ENCODE peak calls at places on chromosomes 2 and 18, in nine cellular contexts. D, R, O, Z, V, W, F, G and L are unnamed samples.

GRCh38 chr2:217092710-217093379 is 233.0 kb upstream of the TNP1 start:
- DNase-seq in D (no peak), R (no peak), O (no peak), Z (no peak), V (no peak), W (no peak), F (no peak), G (no peak), L (no peak)

GRCh38 chr2:158795110-158795924 is at the start of gene DAPL1:
- DNase-seq in D (no peak), R (no peak), O (no peak), Z (no peak), V (no peak), W (no peak), F (no peak), G (no peak), L (no peak)

GRCh38 chr2:173663835-173664515 is 301.2 kb downstream of the SP3 start:
- DNase-seq in D (no peak), R (no peak), O (no peak), Z (no peak), V (no peak), W (no peak), F (no peak), G (no peak), L (no peak)

GRCh38 chr2:160664603-160665145 is 171.1 kb upstream of the RBMS1 start:
- DNase-seq in D (no peak), R (no peak), O (no peak), Z (no peak), V (no peak), W (no peak), F (no peak), G (no peak), L (no peak)

GRCh38 chr2:199458017-199458805 is 472 bp upstream of the SATB2 start:
- DNase-seq in D (no peak), R (peak), O (no peak), Z (no peak), V (no peak), W (peak), F (no peak), G (no peak), L (no peak)

GRCh38 chr2:66301073-66301766 is 133.7 kb upstream of the MEIS1 start:
- DNase-seq in D (no peak), R (no peak), O (no peak), Z (no peak), V (no peak), W (peak), F (peak), G (no peak), L (no peak)

GRCh38 chr2:70113396-70114100 is 26.3 kb downstream of the PCBP1 start:
- DNase-seq in D (no peak), R (no peak), O (no peak), Z (no peak), V (no peak), W (no peak), F (no peak), G (no peak), L (no peak)

GRCh38 chr2:41502752-41503151 is 545.1 kb upstream of the PKDCC start:
- DNase-seq in D (no peak), R (no peak), O (no peak), Z (no peak), V (no peak), W (no peak), F (no peak), G (no peak), L (no peak)

GRCh38 chr2:150081775-150082517 is 405.5 kb downstream of the RND3 start:
- DNase-seq in D (peak), R (no peak), O (no peak), Z (no peak), V (no peak), W (peak), F (peak), G (no peak), L (no peak)

GRCh38 chr2:17646838-17647701 is 106.5 kb downstream of the SMC6 start:
- DNase-seq in D (no peak), R (no peak), O (no peak), Z (no peak), V (no peak), W (no peak), F (no peak), G (no peak), L (no peak)

GRCh38 chr2:8684421-8684884 is 2.6 kb downstream of the ID2 start:
- DNase-seq in D (no peak), R (peak), O (no peak), Z (no peak), V (no peak), W (no peak), F (peak), G (peak), L (no peak)

GRCh38 chr2:182077451-182078142 is 91.9 kb downstream of the PPP1R1C start:
- DNase-seq in D (peak), R (peak), O (no peak), Z (no peak), V (peak), W (peak), F (peak), G (peak), L (peak)

GRCh38 chr2:199975297-199975895 is 20.0 kb downstream of the MAIP1 start:
- DNase-seq in D (no peak), R (no peak), O (no peak), Z (no peak), V (no peak), W (peak), F (peak), G (no peak), L (no peak)

GRCh38 chr2:156481295-156481694 is 45.1 kb downstream of the GPD2 start:
- DNase-seq in D (no peak), R (no peak), O (no peak), Z (no peak), V (no peak), W (no peak), F (peak), G (no peak), L (no peak)

GRCh38 chr2:210593166-210593565 is 36.8 kb downstream of the CPS1 start:
- DNase-seq in D (no peak), R (no peak), O (no peak), Z (no peak), V (no peak), W (no peak), F (no peak), G (no peak), L (no peak)

GRCh38 chr2:106097370-106098000 is 96.6 kb downstream of the UXS1 start:
- DNase-seq in D (no peak), R (no peak), O (no peak), Z (no peak), V (peak), W (no peak), F (no peak), G (no peak), L (no peak)

DNA sequence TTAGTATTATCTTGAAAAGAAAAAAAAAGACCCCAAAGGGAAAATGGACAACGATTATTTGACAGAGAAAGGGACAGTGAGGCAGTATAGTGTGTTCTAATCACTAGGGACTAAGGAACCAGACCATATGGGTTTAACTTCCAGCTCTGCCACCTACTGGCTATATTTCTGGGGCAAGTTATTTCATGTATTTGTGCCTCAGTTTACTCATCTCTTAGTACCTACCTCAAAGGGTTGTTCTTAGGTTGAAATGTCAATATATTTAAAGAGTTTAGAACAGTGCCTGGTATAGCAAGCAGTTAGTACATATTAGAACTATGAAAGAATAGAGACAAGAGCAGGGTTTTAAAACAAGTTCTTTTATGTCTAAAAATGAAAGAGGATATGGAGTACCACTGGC is 42.7 kb downstream of the PRKD3 start:
- DNase-seq in D (no peak), R (no peak), O (no peak), Z (no peak), V (no peak), W (no peak), F (no peak), G (no peak), L (no peak)
- TF ChIP-seq CTCF in D (no peak), R (no peak), O (no peak), Z (no peak), V (no peak), W (peak), F (peak), G (no peak), L (peak)

DNA sequence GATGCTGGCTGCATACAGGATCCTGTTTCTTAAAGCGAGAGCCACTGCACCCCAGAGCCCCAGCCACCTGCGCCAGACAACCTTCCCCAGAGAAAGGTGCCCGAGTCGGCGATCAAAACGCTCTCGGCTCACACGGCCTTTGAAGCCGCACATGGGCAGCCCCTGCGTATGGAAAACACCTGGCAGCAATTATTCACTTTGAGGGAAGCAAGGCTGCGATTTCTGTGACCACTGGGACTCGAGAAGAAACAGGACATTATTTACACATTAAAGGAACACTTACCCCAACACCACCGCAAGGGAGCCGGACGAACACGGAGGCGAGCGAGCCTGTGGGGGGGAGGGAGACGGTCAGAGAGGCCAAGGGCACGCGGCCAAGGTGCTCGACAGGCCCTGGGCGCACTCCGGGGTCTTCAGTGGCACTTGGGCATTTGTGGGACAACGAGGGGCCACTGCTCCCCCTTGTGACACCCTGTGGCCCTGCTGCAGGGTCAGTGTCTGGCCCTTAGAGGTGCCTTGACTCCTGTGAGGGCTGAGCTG is 246.9 kb downstream of the TWIST2 start:
- DNase-seq in D (no peak), R (no peak), O (no peak), Z (no peak), V (no peak), W (no peak), F (no peak), G (no peak), L (no peak)
- TF ChIP-seq CTCF in D (no peak), R (no peak), O (no peak), Z (no peak), V (no peak), W (no peak), F (no peak), G (no peak), L (no peak)

DNA sequence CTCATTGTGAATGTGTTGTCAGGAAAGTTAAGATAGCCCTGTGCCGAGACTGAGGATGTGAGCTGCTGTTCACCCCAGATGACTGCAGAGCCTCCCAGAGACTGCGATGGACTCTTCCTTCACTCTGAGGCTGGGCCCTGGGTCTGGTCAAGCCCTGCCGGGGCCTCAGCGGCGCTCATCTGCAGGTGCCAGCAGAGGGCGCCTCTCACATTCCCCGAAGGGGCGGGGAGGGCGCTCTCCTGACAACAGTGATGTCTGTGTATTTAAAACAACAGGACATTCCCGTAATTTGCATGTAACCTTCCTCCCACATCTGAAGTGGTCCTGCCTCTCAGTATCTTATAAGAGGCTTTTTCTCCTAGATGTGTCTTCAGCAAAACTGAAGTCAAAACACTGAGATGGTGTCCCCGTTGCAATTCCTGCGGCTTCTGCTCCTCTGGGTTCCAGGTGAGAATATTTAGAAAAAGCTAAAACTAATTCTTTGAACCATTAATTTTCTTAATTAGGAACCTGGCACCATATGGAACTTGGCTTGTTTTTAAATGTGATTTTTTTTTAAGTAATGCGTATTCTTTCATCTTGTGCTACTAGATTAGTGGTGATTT is 1377.9 kb downstream of the RPIA start:
- DNase-seq in D (no peak), R (peak), O (peak), Z (no peak), V (no peak), W (peak), F (peak), G (peak), L (no peak)
- TF ChIP-seq CTCF in D (peak), R (peak), O (peak), Z (peak), V (no peak), W (peak), F (peak), G (peak), L (peak)

GRCh38 chr18:8299054-8299708 is 310.1 kb upstream of the RAB12 start:
- DNase-seq in D (no peak), R (no peak), O (no peak), Z (no peak), V (no peak), W (no peak), F (no peak), G (no peak), L (no peak)
- TF ChIP-seq CTCF in D (no peak), R (no peak), O (no peak), Z (no peak), V (no peak), W (no peak), F (no peak), G (no peak), L (no peak)

GRCh38 chr2:231672617-231673347 is 35.5 kb upstream of the PTMA start:
- DNase-seq in D (no peak), R (peak), O (no peak), Z (peak), V (peak), W (peak), F (peak), G (peak), L (no peak)
- TF ChIP-seq CTCF in D (peak), R (peak), O (peak), Z (peak), V (no peak), W (no peak), F (peak), G (peak), L (peak)

GRCh38 chr2:126664639-126665038 is 8.7 kb downstream of the GYPC start:
- DNase-seq in D (no peak), R (peak), O (no peak), Z (no peak), V (no peak), W (no peak), F (no peak), G (no peak), L (no peak)

GRCh38 chr2:126664234-126664633 is 8.3 kb downstream of the GYPC start:
- DNase-seq in D (no peak), R (peak), O (no peak), Z (no peak), V (no peak), W (no peak), F (no peak), G (peak), L (peak)

GRCh38 chr2:126662623-126663022 is 6.7 kb downstream of the GYPC start:
- DNase-seq in D (no peak), R (peak), O (no peak), Z (no peak), V (no peak), W (no peak), F (no peak), G (no peak), L (no peak)

GRCh38 chr2:126661702-126662465 is 5.9 kb downstream of the GYPC start:
- DNase-seq in D (no peak), R (peak), O (no peak), Z (no peak), V (no peak), W (no peak), F (no peak), G (no peak), L (no peak)

DNA sequence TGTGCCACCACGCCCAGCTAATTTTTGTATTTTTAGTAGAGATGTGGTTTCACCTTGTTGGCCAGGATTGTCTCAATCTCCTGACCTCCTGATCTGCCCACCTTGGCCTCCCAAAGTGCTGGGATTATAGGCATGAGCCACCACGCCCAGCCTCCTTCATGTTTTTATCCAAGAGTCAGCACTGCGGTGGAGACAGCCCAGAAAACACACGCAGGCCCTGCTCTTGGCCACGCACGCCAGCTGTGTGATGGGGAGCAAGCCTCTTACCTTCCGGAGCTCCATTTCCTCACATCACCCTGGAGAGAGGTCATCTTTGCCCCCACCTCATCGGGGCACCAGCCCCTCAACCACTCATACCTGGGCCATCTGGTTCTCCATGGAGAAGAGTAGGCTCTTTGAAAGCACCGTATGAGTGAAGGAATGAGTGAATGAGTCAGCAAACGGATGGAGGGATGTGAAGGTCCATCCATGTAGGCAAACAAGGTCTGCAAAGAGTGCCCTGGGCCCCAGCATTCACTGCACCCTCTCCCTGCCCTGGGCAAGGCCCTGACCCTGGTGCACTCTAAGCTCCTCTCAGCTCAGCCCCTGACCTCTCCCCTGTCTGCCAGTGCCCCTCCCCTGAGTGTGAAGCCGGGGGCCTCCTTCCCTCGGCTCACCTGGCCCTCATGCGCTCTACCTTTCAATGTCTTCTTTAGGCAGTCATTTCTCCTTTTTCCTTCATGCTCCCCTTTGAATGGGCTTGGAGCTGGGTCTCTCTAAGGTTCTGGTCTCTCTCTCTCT is 7.4 kb downstream of the GYPC start:
- DNase-seq in D (no peak), R (peak), O (no peak), Z (no peak), V (no peak), W (no peak), F (no peak), G (no peak), L (no peak)
- TF ChIP-seq CTCF in D (no peak), R (no peak), O (no peak), Z (no peak), V (no peak), W (no peak), F (no peak), G (no peak), L (no peak)